ENCODE peak calls at places on chromosomes 7 and 10, in five cellular contexts. F is HCT116, G is K562, P is GM12878, T is H1. N is an unnamed sample.

GRCh38 chr10:25758041-25758457 is 176.0 kb upstream of the MYO3A start:
- DNase-seq in F (peak), G (peak), P (no peak), T (no peak), N (peak)

GRCh38 chr7:28957822-28958234 is 302 bp downstream of the TRIL start:
- DNase-seq in F (no peak), G (no peak), P (no peak), T (peak), N (no peak)

GRCh38 chr7:157472311-157473050 is 135.7 kb downstream of the DNAJB6 start:
- DNase-seq in F (no peak), G (no peak), P (no peak), T (no peak), N (no peak)

GRCh38 chr7:92448185-92448747 is 984 bp downstream of the GATAD1 start:
- DNase-seq in F (peak), G (peak), P (peak), T (no peak), N (peak)

GRCh38 chr7:47477191-47478016 is 104.5 kb downstream of the TNS3 start:
- DNase-seq in F (no peak), G (no peak), P (no peak), T (no peak), N (no peak)

GRCh38 chr7:65953890-65954289 is 28.1 kb downstream of the GUSB start:
- DNase-seq in F (no peak), G (no peak), P (no peak), T (no peak), N (no peak)

GRCh38 chr10:45000764-45001381 is at the start of gene ZNF22:
- DNase-seq in F (no peak), G (peak), P (no peak), T (peak), N (no peak)

GRCh38 chr10:32210306-32211045 is 136.5 kb downstream of the EPC1 start:
- DNase-seq in F (peak), G (peak), P (no peak), T (peak), N (peak)

GRCh38 chr10:101843032-101843991 is at the start of gene KCNIP2:
- DNase-seq in F (no peak), G (peak), P (no peak), T (peak), N (no peak)
- TF ChIP-seq ATF3 in F (no peak), G (no peak), P (no peak), T (no peak), N (no peak)

GRCh38 chr10:96860631-96861277 is 28.7 kb downstream of the LCOR start:
- DNase-seq in F (no peak), G (no peak), P (no peak), T (no peak), N (no peak)

GRCh38 chr10:96858038-96858705 is 26.1 kb downstream of the LCOR start:
- DNase-seq in F (no peak), G (no peak), P (no peak), T (no peak), N (no peak)

GRCh38 chr10:96858706-96859050 is 26.6 kb downstream of the LCOR start:
- DNase-seq in F (no peak), G (peak), P (no peak), T (no peak), N (no peak)

GRCh38 chr10:96863922-96864543 is 31.9 kb downstream of the LCOR start:
- DNase-seq in F (peak), G (no peak), P (peak), T (no peak), N (peak)
- TF ChIP-seq RAD21 in F (no peak), G (no peak), P (no peak), T (no peak), N (no peak)

GRCh38 chr10:55144001-55144400 is 343.0 kb upstream of the PCDH15 start:
- DNase-seq in F (no peak), G (no peak), P (no peak), T (no peak), N (no peak)

GRCh38 chr10:55146032-55146431 is 345.0 kb upstream of the PCDH15 start:
- DNase-seq in F (no peak), G (no peak), P (no peak), T (no peak), N (no peak)
- TF ChIP-seq ATF3 in F (no peak), G (no peak), P (no peak), T (no peak), N (no peak)

DNA sequence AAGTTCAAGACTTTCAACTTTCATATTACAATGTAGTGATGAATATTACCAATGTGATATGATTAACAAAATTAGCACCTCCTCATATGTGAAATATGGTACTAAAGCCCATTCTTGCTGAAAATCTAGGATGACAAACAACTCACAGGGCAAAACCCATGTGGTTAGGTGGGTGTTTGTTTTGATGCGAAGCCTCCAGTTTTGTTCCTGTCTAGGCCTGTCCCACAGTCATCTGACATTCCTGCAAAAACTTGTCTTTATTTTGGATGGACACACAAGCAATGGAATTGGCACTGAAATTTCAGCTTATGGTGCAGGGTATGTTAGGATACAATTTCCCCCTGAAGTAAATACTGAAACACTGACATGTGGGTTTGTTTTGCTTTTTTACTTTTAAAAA is 95.3 kb downstream of the PARD3 start:
- DNase-seq in F (no peak), G (no peak), P (no peak), T (no peak), N (no peak)
- TF ChIP-seq RAD21 in F (no peak), G (no peak), P (no peak), T (no peak), N (no peak)

DNA sequence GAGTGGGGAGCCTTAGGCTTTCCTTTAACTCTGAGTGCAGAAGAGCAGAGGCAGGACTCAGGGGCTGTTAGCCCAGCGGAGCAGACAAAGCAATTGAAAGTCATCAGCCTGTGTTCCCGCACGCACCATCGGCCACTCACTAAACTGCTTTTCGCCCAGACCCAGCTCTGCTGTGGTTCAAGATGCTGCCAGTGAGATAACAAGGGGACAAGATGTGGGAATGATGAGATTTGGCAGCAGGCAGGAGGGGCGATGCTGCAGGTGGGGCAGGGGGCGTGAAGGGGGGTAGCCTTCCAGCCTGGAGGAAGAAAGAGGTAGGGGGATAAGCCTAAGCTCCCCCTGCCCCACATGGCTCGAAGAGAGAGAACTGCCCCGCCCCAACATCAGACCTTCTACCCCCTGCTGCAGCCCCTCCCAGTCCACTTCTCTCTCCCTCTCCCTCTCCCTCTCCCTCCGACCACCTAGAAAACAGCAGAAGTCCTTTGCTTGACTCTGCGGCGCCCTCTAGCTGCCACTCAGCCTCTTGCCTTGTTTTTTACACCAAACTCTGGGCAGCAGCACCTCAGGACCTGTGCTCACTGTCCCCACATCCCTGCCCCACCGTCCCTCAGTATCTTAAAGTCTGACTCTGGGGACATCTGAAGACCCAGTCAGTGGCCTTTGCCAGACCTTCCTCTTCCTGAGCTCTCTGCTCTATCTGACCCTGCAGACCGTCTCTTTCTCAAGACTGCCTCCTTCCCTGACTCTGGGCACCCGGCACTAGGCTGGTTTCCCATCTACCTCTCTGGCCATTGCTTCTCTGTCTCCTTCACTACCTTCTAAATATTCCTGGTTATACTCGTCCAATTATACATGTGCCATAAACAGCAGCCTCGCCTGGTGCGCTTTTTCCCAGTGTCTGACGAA is 110.5 kb downstream of the C10orf105 start:
- DNase-seq in F (peak), G (peak), P (no peak), T (peak), N (peak)
- TF ChIP-seq ATF3 in F (no peak), G (no peak), P (no peak), T (no peak), N (no peak)

DNA sequence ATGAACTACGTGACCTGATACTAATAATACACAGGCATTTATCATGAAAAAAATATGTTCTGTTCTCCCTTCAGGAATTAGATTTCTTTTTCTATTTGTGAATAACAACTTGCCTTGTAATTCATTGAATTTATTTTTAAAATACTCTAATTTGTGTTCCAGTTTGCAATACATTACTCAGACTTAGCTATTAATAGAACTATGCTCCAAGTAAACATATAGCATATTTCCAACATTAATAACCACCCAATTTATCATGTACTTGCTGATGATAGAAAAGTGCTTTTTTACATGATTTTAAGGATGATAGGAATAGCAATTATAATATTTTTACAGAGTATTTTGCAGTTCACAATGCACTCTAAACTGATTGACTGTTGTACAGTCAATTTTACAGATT is 338.8 kb upstream of the SEMA3D start:
- DNase-seq in F (no peak), G (no peak), P (no peak), T (no peak), N (no peak)
- TF ChIP-seq RAD21 in F (no peak), G (no peak), P (no peak), T (no peak), N (no peak)

GRCh38 chr7:111067682-111068081 is 23.2 kb upstream of the LRRN3 start:
- DNase-seq in F (no peak), G (no peak), P (no peak), T (no peak), N (no peak)
- TF ChIP-seq ATF3 in F (no peak), G (no peak), P (no peak), T (no peak), N (no peak)

GRCh38 chr10:118592675-118593330 is 2.6 kb downstream of the PRLHR start:
- DNase-seq in F (no peak), G (no peak), P (no peak), T (no peak), N (no peak)

GRCh38 chr10:118587881-118588651 is 7.4 kb downstream of the PRLHR start:
- DNase-seq in F (no peak), G (no peak), P (no peak), T (no peak), N (no peak)

GRCh38 chr10:118585794-118586193 is 9.7 kb downstream of the PRLHR start:
- DNase-seq in F (no peak), G (no peak), P (no peak), T (no peak), N (no peak)

GRCh38 chr10:118594392-118595063 is 920 bp downstream of the PRLHR start:
- DNase-seq in F (no peak), G (peak), P (no peak), T (peak), N (no peak)

GRCh38 chr10:118590334-118590733 is 5.1 kb downstream of the PRLHR start:
- DNase-seq in F (no peak), G (no peak), P (no peak), T (no peak), N (no peak)
- TF ChIP-seq RAD21 in F (no peak), G (no peak), P (no peak), T (no peak), N (no peak)